ENCODE peak calls at places on chromosomes 2 and 18, in ten cellular contexts. N is gastroesophageal sphincter; Q is Right ventricle myocardium superior; W is activated CD8-positive, alpha-beta memory T cell treated with anti-CD3 and anti-CD28 coated beads, Interleukin-2, amount 10 ng/mL, durations not matched to agents 7 days and 5 days; T is RWPE2; M is activated naive CD8-positive, alpha-beta T cell treated with anti-CD3 and anti-CD28 coated beads, Interleukin-2, amount 10 ng/mL, durations not matched to agents 7 days and 5 days; Z is A549; Y is upper lobe of right lung; D is activated T-helper 17 cell treated with anti-CD3 and anti-CD28 coated beads, Interleukin-2, amount 50 U/mL, for 72 hours; K is gastrocnemius medialis. R is an unnamed sample.

GRCh38 chr18:11851156-11852047 is at the start of gene CHMP1B:
- ATAC-seq in N (peak), Q (peak), W (peak), T (peak), M (peak), Z (peak), Y (peak), D (peak), K (peak), R (peak)

GRCh38 chr2:60516383-60516811 is 37.1 kb downstream of the BCL11A start:
- ATAC-seq in N (no peak), Q (no peak), W (no peak), T (no peak), M (no peak), Z (no peak), Y (no peak), D (no peak), K (no peak), R (peak)

GRCh38 chr2:71713581-71714580 is 260.5 kb downstream of the DYSF start:
- ATAC-seq in N (no peak), Q (no peak), W (no peak), T (no peak), M (no peak), Z (no peak), Y (no peak), D (no peak), K (peak), R (no peak)

GRCh38 chr2:236369606-236370005 is 105.4 kb upstream of the ASB18 start:
- ATAC-seq in N (no peak), Q (peak), W (no peak), T (no peak), M (no peak), Z (no peak), Y (peak), D (no peak), K (no peak), R (no peak)

GRCh38 chr2:133480707-133481429 is 87.4 kb downstream of the NCKAP5 start:
- ATAC-seq in N (no peak), Q (no peak), W (no peak), T (peak), M (no peak), Z (no peak), Y (no peak), D (no peak), K (no peak), R (no peak)

GRCh38 chr2:121667618-121668017 is 18.4 kb upstream of the CLASP1 start:
- ATAC-seq in N (no peak), Q (no peak), W (no peak), T (no peak), M (no peak), Z (no peak), Y (no peak), D (no peak), K (no peak), R (no peak)

GRCh38 chr2:61450144-61450543 is 20.7 kb downstream of the USP34 start:
- ATAC-seq in N (no peak), Q (no peak), W (no peak), T (no peak), M (no peak), Z (no peak), Y (peak), D (peak), K (peak), R (no peak)

GRCh38 chr18:61743775-61744531 is 148.9 kb downstream of the RNF152 start:
- ATAC-seq in N (peak), Q (peak), W (no peak), T (no peak), M (no peak), Z (no peak), Y (peak), D (no peak), K (peak), R (no peak)

GRCh38 chr2:38556007-38556801 is 46.5 kb downstream of the HNRNPLL start:
- ATAC-seq in N (no peak), Q (no peak), W (no peak), T (no peak), M (no peak), Z (no peak), Y (peak), D (no peak), K (peak), R (no peak)

GRCh38 chr2:227411320-227411989 is 23.7 kb upstream of the SCYGR1 start:
- ATAC-seq in N (no peak), Q (no peak), W (peak), T (peak), M (peak), Z (no peak), Y (no peak), D (peak), K (no peak), R (no peak)

GRCh38 chr2:200944467-200945394 is 18.7 kb downstream of the ORC2 start:
- ATAC-seq in N (no peak), Q (no peak), W (peak), T (peak), M (no peak), Z (peak), Y (no peak), D (peak), K (no peak), R (peak)

GRCh38 chr2:23425338-23425871 is 40.4 kb downstream of the KLHL29 start:
- ATAC-seq in N (no peak), Q (peak), W (no peak), T (no peak), M (no peak), Z (no peak), Y (no peak), D (no peak), K (no peak), R (no peak)

R was measured in SK-N-SH treated with all-trans-retinoic acid at 6 μM for 48 hours.